ENCODE peak calls at places on chromosomes 7 and 10, in eight cellular contexts. One of them, this sample, is unnamed.

GRCh38 chr7:137590686-137591255 is 247.2 kb upstream of the PTN start:
- DNase-seq in HCT116: no peak
- DNase-seq in fibroblast of lung: no peak
- DNase-seq in neural progenitor cell: peak
- DNase-seq in H9: peak
- DNase-seq in mammary epithelial cell: no peak
- DNase-seq in mesendoderm: peak
- DNase-seq in GM12878: no peak
- DNase-seq in this sample: no peak

GRCh38 chr7:41573881-41574280 is 129.0 kb downstream of the INHBA start:
- DNase-seq in mesendoderm: no peak
- DNase-seq in H9: no peak
- DNase-seq in mammary epithelial cell: no peak
- DNase-seq in HCT116: no peak
- DNase-seq in GM12878: no peak
- DNase-seq in neural progenitor cell: no peak
- DNase-seq in fibroblast of lung: no peak
- DNase-seq in this sample: no peak

GRCh38 chr7:8365499-8366110 is 67.8 kb upstream of the NXPH1 start:
- DNase-seq in neural progenitor cell: peak
- DNase-seq in HCT116: peak
- DNase-seq in GM12878: no peak
- DNase-seq in mesendoderm: peak
- DNase-seq in H9: no peak
- DNase-seq in fibroblast of lung: no peak
- DNase-seq in mammary epithelial cell: peak
- DNase-seq in this sample: no peak

GRCh38 chr10:88865281-88865876 is 13.7 kb upstream of the ANKRD22 start:
- DNase-seq in neural progenitor cell: no peak
- DNase-seq in mammary epithelial cell: peak
- DNase-seq in GM12878: no peak
- DNase-seq in H9: no peak
- DNase-seq in HCT116: no peak
- DNase-seq in mesendoderm: no peak
- DNase-seq in fibroblast of lung: peak
- DNase-seq in this sample: no peak

GRCh38 chr7:66013938-66014337 is 31.9 kb upstream of the GUSB start:
- DNase-seq in mammary epithelial cell: peak
- DNase-seq in H9: peak
- DNase-seq in mesendoderm: peak
- DNase-seq in neural progenitor cell: peak
- DNase-seq in GM12878: no peak
- DNase-seq in HCT116: peak
- DNase-seq in fibroblast of lung: peak
- DNase-seq in this sample: no peak

GRCh38 chr10:28679941-28680752 is 2.8 kb downstream of the BAMBI start:
- DNase-seq in H9: no peak
- DNase-seq in mammary epithelial cell: peak
- DNase-seq in GM12878: no peak
- DNase-seq in fibroblast of lung: peak
- DNase-seq in neural progenitor cell: peak
- DNase-seq in HCT116: no peak
- DNase-seq in mesendoderm: peak
- DNase-seq in this sample: peak

GRCh38 chr10:13684252-13684791 is 97.6 kb downstream of the PRPF18 start:
- DNase-seq in H9: no peak
- DNase-seq in HCT116: no peak
- DNase-seq in fibroblast of lung: peak
- DNase-seq in neural progenitor cell: no peak
- DNase-seq in mammary epithelial cell: peak
- DNase-seq in GM12878: no peak
- DNase-seq in mesendoderm: no peak
- DNase-seq in this sample: peak

GRCh38 chr10:10758306-10758705 is 259.4 kb upstream of the CELF2 start:
- DNase-seq in H9: no peak
- DNase-seq in neural progenitor cell: no peak
- DNase-seq in mammary epithelial cell: no peak
- DNase-seq in fibroblast of lung: no peak
- DNase-seq in GM12878: no peak
- DNase-seq in mesendoderm: no peak
- DNase-seq in HCT116: no peak
- DNase-seq in this sample: no peak

GRCh38 chr10:81995254-81995653 is 120.3 kb downstream of the NRG3 start:
- DNase-seq in fibroblast of lung: no peak
- DNase-seq in GM12878: no peak
- DNase-seq in H9: no peak
- DNase-seq in mammary epithelial cell: no peak
- DNase-seq in neural progenitor cell: peak
- DNase-seq in HCT116: no peak
- DNase-seq in mesendoderm: peak
- DNase-seq in this sample: no peak

GRCh38 chr7:77662869-77663268 is 33.4 kb upstream of the RSBN1L start:
- DNase-seq in mammary epithelial cell: no peak
- DNase-seq in neural progenitor cell: no peak
- DNase-seq in fibroblast of lung: no peak
- DNase-seq in HCT116: no peak
- DNase-seq in GM12878: no peak
- DNase-seq in mesendoderm: no peak
- DNase-seq in H9: no peak
- DNase-seq in this sample: no peak

GRCh38 chr7:135210818-135211178 is 528 bp downstream of the WDR91 start:
- DNase-seq in HCT116: no peak
- DNase-seq in fibroblast of lung: peak
- DNase-seq in GM12878: no peak
- DNase-seq in mesendoderm: peak
- DNase-seq in mammary epithelial cell: no peak
- DNase-seq in H9: no peak
- DNase-seq in neural progenitor cell: no peak
- DNase-seq in this sample: no peak

GRCh38 chr7:129258649-129259389 is 34.0 kb downstream of the AHCYL2 start:
- DNase-seq in HCT116: no peak
- DNase-seq in fibroblast of lung: no peak
- DNase-seq in GM12878: no peak
- DNase-seq in H9: peak
- DNase-seq in neural progenitor cell: peak
- DNase-seq in mesendoderm: peak
- DNase-seq in mammary epithelial cell: no peak
- DNase-seq in this sample: no peak

GRCh38 chr10:20956843-20957242 is 59.7 kb upstream of the NEBL start:
- DNase-seq in HCT116: no peak
- DNase-seq in neural progenitor cell: no peak
- DNase-seq in mammary epithelial cell: peak
- DNase-seq in GM12878: no peak
- DNase-seq in H9: no peak
- DNase-seq in mesendoderm: no peak
- DNase-seq in fibroblast of lung: no peak
- DNase-seq in this sample: no peak

GRCh38 chr10:4130685-4131084 is 345.7 kb upstream of the KLF6 start:
- DNase-seq in mammary epithelial cell: no peak
- DNase-seq in GM12878: no peak
- DNase-seq in fibroblast of lung: no peak
- DNase-seq in mesendoderm: no peak
- DNase-seq in HCT116: no peak
- DNase-seq in H9: no peak
- DNase-seq in neural progenitor cell: no peak
- DNase-seq in this sample: no peak

GRCh38 chr10:113959383-113959760 is 84.3 kb upstream of the ADRB1 start:
- DNase-seq in HCT116: no peak
- DNase-seq in mesendoderm: no peak
- DNase-seq in fibroblast of lung: no peak
- DNase-seq in H9: no peak
- DNase-seq in neural progenitor cell: no peak
- DNase-seq in GM12878: no peak
- DNase-seq in mammary epithelial cell: no peak
- DNase-seq in this sample: peak

GRCh38 chr7:73871163-73872011 is 10.4 kb downstream of the TMEM270 start:
- DNase-seq in neural progenitor cell: no peak
- DNase-seq in HCT116: no peak
- DNase-seq in H9: peak
- DNase-seq in mesendoderm: no peak
- DNase-seq in GM12878: no peak
- DNase-seq in fibroblast of lung: peak
- DNase-seq in mammary epithelial cell: no peak
- DNase-seq in this sample: no peak

GRCh38 chr10:986881-987634 is 1.2 kb upstream of the GTPBP4 start:
- DNase-seq in mesendoderm: peak
- DNase-seq in fibroblast of lung: peak
- DNase-seq in HCT116: no peak
- DNase-seq in H9: no peak
- DNase-seq in mammary epithelial cell: peak
- DNase-seq in GM12878: no peak
- DNase-seq in neural progenitor cell: no peak
- DNase-seq in this sample: no peak

GRCh38 chr7:76063525-76063924 is 15.6 kb downstream of the MDH2 start:
- DNase-seq in mesendoderm: no peak
- DNase-seq in HCT116: no peak
- DNase-seq in neural progenitor cell: no peak
- DNase-seq in H9: no peak
- DNase-seq in mammary epithelial cell: peak
- DNase-seq in GM12878: no peak
- DNase-seq in fibroblast of lung: no peak
- DNase-seq in this sample: peak

GRCh38 chr10:106285199-106285598 is 879.3 kb downstream of the SORCS1 start:
- DNase-seq in HCT116: no peak
- DNase-seq in fibroblast of lung: no peak
- DNase-seq in mammary epithelial cell: no peak
- DNase-seq in neural progenitor cell: peak
- DNase-seq in H9: no peak
- DNase-seq in GM12878: no peak
- DNase-seq in mesendoderm: peak
- DNase-seq in this sample: no peak

GRCh38 chr10:12945709-12946359 is 55.7 kb downstream of the CCDC3 start:
- DNase-seq in mammary epithelial cell: no peak
- DNase-seq in mesendoderm: no peak
- DNase-seq in HCT116: no peak
- DNase-seq in H9: no peak
- DNase-seq in fibroblast of lung: no peak
- DNase-seq in GM12878: no peak
- DNase-seq in neural progenitor cell: no peak
- DNase-seq in this sample: no peak

GRCh38 chr7:75977741-75978140 is 16.7 kb downstream of the TMEM120A start:
- DNase-seq in mammary epithelial cell: no peak
- DNase-seq in H9: no peak
- DNase-seq in mesendoderm: no peak
- DNase-seq in fibroblast of lung: peak
- DNase-seq in neural progenitor cell: no peak
- DNase-seq in GM12878: no peak
- DNase-seq in HCT116: no peak
- DNase-seq in this sample: peak

GRCh38 chr10:15314482-15315070 is 56.5 kb downstream of the FAM171A1 start:
- DNase-seq in HCT116: no peak
- DNase-seq in GM12878: no peak
- DNase-seq in H9: no peak
- DNase-seq in mammary epithelial cell: no peak
- DNase-seq in fibroblast of lung: no peak
- DNase-seq in mesendoderm: no peak
- DNase-seq in neural progenitor cell: no peak
- DNase-seq in this sample: no peak
- H3K9ac ChIP-seq in HCT116: no peak
- H3K9ac ChIP-seq in GM12878: no peak
- H3K9ac ChIP-seq in H9: no peak
- H3K9ac ChIP-seq in mammary epithelial cell: no peak
- H3K9ac ChIP-seq in fibroblast of lung: no peak
- H3K9ac ChIP-seq in mesendoderm: no peak
- H3K9ac ChIP-seq in neural progenitor cell: no peak
- H3K9ac ChIP-seq in this sample: no peak

GRCh38 chr7:36723951-36724664 is at the start of gene AOAH:
- DNase-seq in GM12878: no peak
- DNase-seq in HCT116: no peak
- DNase-seq in H9: no peak
- DNase-seq in fibroblast of lung: no peak
- DNase-seq in mesendoderm: no peak
- DNase-seq in neural progenitor cell: no peak
- DNase-seq in mammary epithelial cell: no peak
- DNase-seq in this sample: peak
- H3K9ac ChIP-seq in GM12878: no peak
- H3K9ac ChIP-seq in HCT116: no peak
- H3K9ac ChIP-seq in H9: no peak
- H3K9ac ChIP-seq in fibroblast of lung: no peak
- H3K9ac ChIP-seq in mesendoderm: no peak
- H3K9ac ChIP-seq in neural progenitor cell: no peak
- H3K9ac ChIP-seq in mammary epithelial cell: no peak
- H3K9ac ChIP-seq in this sample: no peak

GRCh38 chr10:124150807-124151417 is 57.5 kb upstream of the CHST15 start:
- DNase-seq in neural progenitor cell: no peak
- DNase-seq in GM12878: no peak
- DNase-seq in mesendoderm: no peak
- DNase-seq in H9: no peak
- DNase-seq in HCT116: no peak
- DNase-seq in fibroblast of lung: no peak
- DNase-seq in mammary epithelial cell: no peak
- DNase-seq in this sample: no peak
- H3K9ac ChIP-seq in neural progenitor cell: no peak
- H3K9ac ChIP-seq in GM12878: no peak
- H3K9ac ChIP-seq in mesendoderm: no peak
- H3K9ac ChIP-seq in H9: no peak
- H3K9ac ChIP-seq in HCT116: peak
- H3K9ac ChIP-seq in fibroblast of lung: no peak
- H3K9ac ChIP-seq in mammary epithelial cell: no peak
- H3K9ac ChIP-seq in this sample: no peak

GRCh38 chr7:141978351-141978750 is 4.8 kb upstream of the TAS2R38 start:
- DNase-seq in mesendoderm: no peak
- DNase-seq in neural progenitor cell: no peak
- DNase-seq in GM12878: no peak
- DNase-seq in HCT116: no peak
- DNase-seq in fibroblast of lung: no peak
- DNase-seq in mammary epithelial cell: no peak
- DNase-seq in H9: no peak
- DNase-seq in this sample: no peak

GRCh38 chr7:141975806-141976523 is 2.4 kb upstream of the TAS2R38 start:
- DNase-seq in GM12878: peak
- DNase-seq in fibroblast of lung: peak
- DNase-seq in HCT116: peak
- DNase-seq in neural progenitor cell: peak
- DNase-seq in H9: peak
- DNase-seq in mammary epithelial cell: peak
- DNase-seq in mesendoderm: peak
- DNase-seq in this sample: peak

GRCh38 chr7:141976524-141977245 is 3.1 kb upstream of the TAS2R38 start:
- DNase-seq in mesendoderm: no peak
- DNase-seq in fibroblast of lung: no peak
- DNase-seq in mammary epithelial cell: no peak
- DNase-seq in HCT116: no peak
- DNase-seq in H9: no peak
- DNase-seq in GM12878: no peak
- DNase-seq in neural progenitor cell: no peak
- DNase-seq in this sample: no peak

GRCh38 chr7:141973673-141974072 is at the start of gene TAS2R38:
- DNase-seq in mammary epithelial cell: no peak
- DNase-seq in neural progenitor cell: no peak
- DNase-seq in H9: no peak
- DNase-seq in HCT116: no peak
- DNase-seq in GM12878: no peak
- DNase-seq in fibroblast of lung: no peak
- DNase-seq in mesendoderm: no peak
- DNase-seq in this sample: no peak

DNA sequence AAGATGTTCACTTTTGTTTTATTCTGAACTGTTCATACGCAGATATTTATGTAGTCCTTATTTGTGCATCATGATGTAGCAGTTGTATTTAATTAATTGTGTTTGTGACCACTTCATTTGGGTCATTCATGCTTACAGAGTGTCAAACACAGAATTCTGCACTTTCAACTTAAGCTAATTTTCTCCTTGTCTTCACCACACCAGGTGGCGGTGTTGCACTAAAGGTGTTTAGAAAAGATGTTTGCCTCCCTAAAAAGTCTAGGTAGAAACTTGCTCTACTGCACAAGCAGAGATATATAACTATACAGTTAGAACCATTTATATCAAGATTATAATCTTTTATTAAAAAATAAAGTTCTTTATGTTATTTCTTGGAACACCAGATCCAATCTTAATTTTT is 1.3 kb upstream of the TAS2R38 start:
- DNase-seq in fibroblast of lung: no peak
- DNase-seq in mesendoderm: peak
- DNase-seq in GM12878: no peak
- DNase-seq in H9: no peak
- DNase-seq in HCT116: peak
- DNase-seq in neural progenitor cell: peak
- DNase-seq in mammary epithelial cell: peak
- DNase-seq in this sample: peak
- H3K9ac ChIP-seq in fibroblast of lung: no peak
- H3K9ac ChIP-seq in mesendoderm: no peak
- H3K9ac ChIP-seq in GM12878: no peak
- H3K9ac ChIP-seq in H9: no peak
- H3K9ac ChIP-seq in HCT116: no peak
- H3K9ac ChIP-seq in neural progenitor cell: no peak
- H3K9ac ChIP-seq in mammary epithelial cell: no peak
- H3K9ac ChIP-seq in this sample: no peak

This sample was measured in colonic mucosa.